ENCODE peak calls at places on chromosomes 7 and 10, in seven cellular contexts. One of them, this sample, is unnamed.

GRCh38 chr10:130377986-130378545 is 241.9 kb downstream of the GLRX3 start:
- DNase-seq in IMR-90: no peak
- DNase-seq in PC-3: no peak
- DNase-seq in mesenchymal stem cell: no peak
- DNase-seq in A549: no peak
- DNase-seq in mammary epithelial cell: no peak
- DNase-seq in fibroblast of lung: no peak
- DNase-seq in this sample: no peak

GRCh38 chr10:36026081-36026480 is 384.0 kb upstream of the FZD8 start:
- DNase-seq in IMR-90: peak
- DNase-seq in PC-3: peak
- DNase-seq in mesenchymal stem cell: peak
- DNase-seq in A549: no peak
- DNase-seq in mammary epithelial cell: no peak
- DNase-seq in fibroblast of lung: no peak
- DNase-seq in this sample: no peak

GRCh38 chr10:26528048-26528447 is 89.9 kb downstream of the APBB1IP start:
- DNase-seq in IMR-90: no peak
- DNase-seq in PC-3: no peak
- DNase-seq in mesenchymal stem cell: no peak
- DNase-seq in A549: no peak
- DNase-seq in mammary epithelial cell: no peak
- DNase-seq in fibroblast of lung: no peak
- DNase-seq in this sample: no peak

GRCh38 chr7:18762189-18762588 is 266.6 kb downstream of the HDAC9 start:
- DNase-seq in IMR-90: peak
- DNase-seq in PC-3: peak
- DNase-seq in mesenchymal stem cell: peak
- DNase-seq in A549: no peak
- DNase-seq in mammary epithelial cell: no peak
- DNase-seq in fibroblast of lung: peak
- DNase-seq in this sample: peak

GRCh38 chr10:36759111-36759805 is 366.1 kb upstream of the ANKRD30A start:
- DNase-seq in IMR-90: peak
- DNase-seq in PC-3: peak
- DNase-seq in mesenchymal stem cell: peak
- DNase-seq in A549: peak
- DNase-seq in mammary epithelial cell: peak
- DNase-seq in fibroblast of lung: peak
- DNase-seq in this sample: peak

GRCh38 chr7:32479574-32480200 is 10.5 kb downstream of the LSM5 start:
- DNase-seq in IMR-90: peak
- DNase-seq in PC-3: peak
- DNase-seq in mesenchymal stem cell: peak
- DNase-seq in A549: peak
- DNase-seq in mammary epithelial cell: peak
- DNase-seq in fibroblast of lung: peak
- DNase-seq in this sample: no peak

GRCh38 chr7:2807455-2807845 is 36.7 kb downstream of the GNA12 start:
- DNase-seq in IMR-90: no peak
- DNase-seq in PC-3: no peak
- DNase-seq in mesenchymal stem cell: no peak
- DNase-seq in A549: no peak
- DNase-seq in mammary epithelial cell: no peak
- DNase-seq in fibroblast of lung: no peak
- DNase-seq in this sample: no peak

GRCh38 chr10:22713853-22714523 is 390 bp downstream of the PIP4K2A start:
- DNase-seq in IMR-90: peak
- DNase-seq in PC-3: peak
- DNase-seq in mesenchymal stem cell: peak
- DNase-seq in A549: no peak
- DNase-seq in mammary epithelial cell: peak
- DNase-seq in fibroblast of lung: peak
- DNase-seq in this sample: no peak

GRCh38 chr10:23293145-23293724 is 51.4 kb downstream of the C10orf67 start:
- DNase-seq in IMR-90: peak
- DNase-seq in PC-3: peak
- DNase-seq in mesenchymal stem cell: peak
- DNase-seq in A549: peak
- DNase-seq in mammary epithelial cell: peak
- DNase-seq in fibroblast of lung: peak
- DNase-seq in this sample: peak

GRCh38 chr10:80454526-80455460 is 683 bp downstream of the TSPAN14 start:
- DNase-seq in IMR-90: no peak
- DNase-seq in PC-3: no peak
- DNase-seq in mesenchymal stem cell: peak
- DNase-seq in A549: no peak
- DNase-seq in mammary epithelial cell: peak
- DNase-seq in fibroblast of lung: peak
- DNase-seq in this sample: no peak

GRCh38 chr10:124744047-124744687 is at the start of gene FAM53B:
- DNase-seq in IMR-90: peak
- DNase-seq in PC-3: peak
- DNase-seq in mesenchymal stem cell: peak
- DNase-seq in A549: peak
- DNase-seq in mammary epithelial cell: peak
- DNase-seq in fibroblast of lung: peak
- DNase-seq in this sample: peak

GRCh38 chr10:51705774-51706173 is 6.4 kb upstream of the CSTF2T start:
- DNase-seq in IMR-90: no peak
- DNase-seq in PC-3: no peak
- DNase-seq in mesenchymal stem cell: no peak
- DNase-seq in A549: no peak
- DNase-seq in mammary epithelial cell: no peak
- DNase-seq in fibroblast of lung: no peak
- DNase-seq in this sample: no peak

GRCh38 chr7:35714862-35715261 is 19.9 kb upstream of the HERPUD2 start:
- DNase-seq in IMR-90: no peak
- DNase-seq in PC-3: peak
- DNase-seq in mesenchymal stem cell: no peak
- DNase-seq in A549: no peak
- DNase-seq in mammary epithelial cell: no peak
- DNase-seq in fibroblast of lung: no peak
- DNase-seq in this sample: no peak

GRCh38 chr7:106775552-106775936 is 89.5 kb upstream of the PIK3CG start:
- DNase-seq in IMR-90: peak
- DNase-seq in PC-3: peak
- DNase-seq in mesenchymal stem cell: peak
- DNase-seq in A549: peak
- DNase-seq in mammary epithelial cell: peak
- DNase-seq in fibroblast of lung: peak
- DNase-seq in this sample: peak

GRCh38 chr7:131027287-131027773 is 293.3 kb upstream of the KLF14 start:
- DNase-seq in IMR-90: peak
- DNase-seq in PC-3: no peak
- DNase-seq in mesenchymal stem cell: peak
- DNase-seq in A549: no peak
- DNase-seq in mammary epithelial cell: peak
- DNase-seq in fibroblast of lung: peak
- DNase-seq in this sample: peak

GRCh38 chr10:43292745-43293676 is 26.1 kb upstream of the RASGEF1A start:
- DNase-seq in IMR-90: peak
- DNase-seq in PC-3: peak
- DNase-seq in mesenchymal stem cell: peak
- DNase-seq in A549: peak
- DNase-seq in mammary epithelial cell: peak
- DNase-seq in fibroblast of lung: peak
- DNase-seq in this sample: peak

GRCh38 chr10:5575144-5575481 is 50.4 kb downstream of the CALML3 start:
- DNase-seq in IMR-90: no peak
- DNase-seq in PC-3: no peak
- DNase-seq in mesenchymal stem cell: no peak
- DNase-seq in A549: no peak
- DNase-seq in mammary epithelial cell: no peak
- DNase-seq in fibroblast of lung: no peak
- DNase-seq in this sample: no peak

GRCh38 chr10:62626817-62627216 is 177.7 kb upstream of the ADO start:
- DNase-seq in IMR-90: peak
- DNase-seq in PC-3: peak
- DNase-seq in mesenchymal stem cell: no peak
- DNase-seq in A549: no peak
- DNase-seq in mammary epithelial cell: peak
- DNase-seq in fibroblast of lung: peak
- DNase-seq in this sample: peak

GRCh38 chr7:69147631-69148030 is 450.6 kb upstream of the AUTS2 start:
- DNase-seq in IMR-90: no peak
- DNase-seq in PC-3: no peak
- DNase-seq in mesenchymal stem cell: no peak
- DNase-seq in A549: no peak
- DNase-seq in mammary epithelial cell: no peak
- DNase-seq in fibroblast of lung: no peak
- DNase-seq in this sample: no peak

GRCh38 chr7:149199234-149199990 is 4.1 kb downstream of the ZNF282 start:
- DNase-seq in IMR-90: peak
- DNase-seq in PC-3: peak
- DNase-seq in mesenchymal stem cell: no peak
- DNase-seq in A549: no peak
- DNase-seq in mammary epithelial cell: no peak
- DNase-seq in fibroblast of lung: peak
- DNase-seq in this sample: peak

GRCh38 chr7:121388950-121389349 is 7.2 kb downstream of the FAM3C start:
- DNase-seq in IMR-90: no peak
- DNase-seq in PC-3: no peak
- DNase-seq in mesenchymal stem cell: no peak
- DNase-seq in A549: no peak
- DNase-seq in mammary epithelial cell: no peak
- DNase-seq in fibroblast of lung: no peak
- DNase-seq in this sample: no peak

GRCh38 chr7:55526770-55527169 is 45.5 kb downstream of the VOPP1 start:
- DNase-seq in IMR-90: no peak
- DNase-seq in PC-3: no peak
- DNase-seq in mesenchymal stem cell: no peak
- DNase-seq in A549: no peak
- DNase-seq in mammary epithelial cell: no peak
- DNase-seq in fibroblast of lung: no peak
- DNase-seq in this sample: no peak

GRCh38 chr10:126461289-126461688 is 73.0 kb upstream of the ADAM12 start:
- DNase-seq in IMR-90: no peak
- DNase-seq in PC-3: no peak
- DNase-seq in mesenchymal stem cell: no peak
- DNase-seq in A549: no peak
- DNase-seq in mammary epithelial cell: no peak
- DNase-seq in fibroblast of lung: no peak
- DNase-seq in this sample: no peak
- H3K4me2 ChIP-seq in IMR-90: no peak
- H3K4me2 ChIP-seq in PC-3: no peak
- H3K4me2 ChIP-seq in mesenchymal stem cell: no peak
- H3K4me2 ChIP-seq in A549: peak
- H3K4me2 ChIP-seq in mammary epithelial cell: no peak
- H3K4me2 ChIP-seq in fibroblast of lung: no peak
- H3K4me2 ChIP-seq in this sample: no peak

GRCh38 chr7:44101966-44102845 is 1.9 kb upstream of the AEBP1 start:
- DNase-seq in IMR-90: peak
- DNase-seq in PC-3: no peak
- DNase-seq in mesenchymal stem cell: no peak
- DNase-seq in A549: no peak
- DNase-seq in mammary epithelial cell: peak
- DNase-seq in fibroblast of lung: peak
- DNase-seq in this sample: peak

GRCh38 chr7:44101304-44101965 is 2.7 kb upstream of the AEBP1 start:
- DNase-seq in IMR-90: no peak
- DNase-seq in PC-3: no peak
- DNase-seq in mesenchymal stem cell: no peak
- DNase-seq in A549: no peak
- DNase-seq in mammary epithelial cell: no peak
- DNase-seq in fibroblast of lung: no peak
- DNase-seq in this sample: no peak

GRCh38 chr7:44103941-44104879 is at the start of gene AEBP1:
- DNase-seq in IMR-90: no peak
- DNase-seq in PC-3: no peak
- DNase-seq in mesenchymal stem cell: peak
- DNase-seq in A549: no peak
- DNase-seq in mammary epithelial cell: no peak
- DNase-seq in fibroblast of lung: peak
- DNase-seq in this sample: peak

GRCh38 chr7:44103566-44103940 is 592 bp upstream of the AEBP1 start:
- DNase-seq in IMR-90: no peak
- DNase-seq in PC-3: no peak
- DNase-seq in mesenchymal stem cell: no peak
- DNase-seq in A549: no peak
- DNase-seq in mammary epithelial cell: no peak
- DNase-seq in fibroblast of lung: no peak
- DNase-seq in this sample: no peak

GRCh38 chr7:44102846-44103565 is 1.1 kb upstream of the AEBP1 start:
- DNase-seq in IMR-90: no peak
- DNase-seq in PC-3: no peak
- DNase-seq in mesenchymal stem cell: no peak
- DNase-seq in A549: no peak
- DNase-seq in mammary epithelial cell: no peak
- DNase-seq in fibroblast of lung: no peak
- DNase-seq in this sample: no peak
- H3K4me2 ChIP-seq in IMR-90: no peak
- H3K4me2 ChIP-seq in PC-3: no peak
- H3K4me2 ChIP-seq in mesenchymal stem cell: no peak
- H3K4me2 ChIP-seq in A549: no peak
- H3K4me2 ChIP-seq in mammary epithelial cell: no peak
- H3K4me2 ChIP-seq in fibroblast of lung: no peak
- H3K4me2 ChIP-seq in this sample: no peak

GRCh38 chr10:33334839-33335549 is 527 bp upstream of the NRP1 start:
- DNase-seq in IMR-90: peak
- DNase-seq in PC-3: peak
- DNase-seq in mesenchymal stem cell: peak
- DNase-seq in A549: peak
- DNase-seq in mammary epithelial cell: peak
- DNase-seq in fibroblast of lung: peak
- DNase-seq in this sample: peak

GRCh38 chr10:33335550-33335799 is 1.0 kb upstream of the NRP1 start:
- DNase-seq in IMR-90: no peak
- DNase-seq in PC-3: peak
- DNase-seq in mesenchymal stem cell: no peak
- DNase-seq in A549: peak
- DNase-seq in mammary epithelial cell: no peak
- DNase-seq in fibroblast of lung: no peak
- DNase-seq in this sample: no peak

GRCh38 chr10:33334170-33334838 is at the start of gene NRP1:
- DNase-seq in IMR-90: no peak
- DNase-seq in PC-3: peak
- DNase-seq in mesenchymal stem cell: no peak
- DNase-seq in A549: peak
- DNase-seq in mammary epithelial cell: no peak
- DNase-seq in fibroblast of lung: peak
- DNase-seq in this sample: no peak

GRCh38 chr10:33332183-33333031 is 2.1 kb downstream of the NRP1 start:
- DNase-seq in IMR-90: peak
- DNase-seq in PC-3: peak
- DNase-seq in mesenchymal stem cell: peak
- DNase-seq in A549: peak
- DNase-seq in mammary epithelial cell: no peak
- DNase-seq in fibroblast of lung: peak
- DNase-seq in this sample: peak

GRCh38 chr10:33333260-33334169 is 952 bp downstream of the NRP1 start:
- DNase-seq in IMR-90: no peak
- DNase-seq in PC-3: peak
- DNase-seq in mesenchymal stem cell: peak
- DNase-seq in A549: peak
- DNase-seq in mammary epithelial cell: peak
- DNase-seq in fibroblast of lung: peak
- DNase-seq in this sample: peak
- H3K4me2 ChIP-seq in IMR-90: peak
- H3K4me2 ChIP-seq in PC-3: peak
- H3K4me2 ChIP-seq in mesenchymal stem cell: peak
- H3K4me2 ChIP-seq in A549: peak
- H3K4me2 ChIP-seq in mammary epithelial cell: peak
- H3K4me2 ChIP-seq in fibroblast of lung: peak
- H3K4me2 ChIP-seq in this sample: peak

GRCh38 chr10:89481662-89482061 is 53.7 kb downstream of the SLC16A12 start:
- DNase-seq in IMR-90: peak
- DNase-seq in PC-3: peak
- DNase-seq in mesenchymal stem cell: peak
- DNase-seq in A549: peak
- DNase-seq in mammary epithelial cell: peak
- DNase-seq in fibroblast of lung: peak
- DNase-seq in this sample: peak
- H3K4me2 ChIP-seq in IMR-90: peak
- H3K4me2 ChIP-seq in PC-3: peak
- H3K4me2 ChIP-seq in mesenchymal stem cell: no peak
- H3K4me2 ChIP-seq in A549: peak
- H3K4me2 ChIP-seq in mammary epithelial cell: peak
- H3K4me2 ChIP-seq in fibroblast of lung: peak
- H3K4me2 ChIP-seq in this sample: peak

This sample was measured in astrocyte.